ENCODE peak calls at places on chromosomes 12 and 14, in nine cellular contexts. F, L, U, J, I, H, C, N and G are unnamed samples.

GRCh38 chr14:69827560-69827959 is 30.5 kb upstream of the SLC10A1 start:
- DNase-seq in F (no peak), L (no peak), U (no peak), J (no peak), I (no peak), H (no peak), C (no peak), N (no peak), G (no peak)

GRCh38 chr12:41234672-41235071 is 46.6 kb downstream of the PDZRN4 start:
- DNase-seq in F (no peak), L (no peak), U (no peak), J (no peak), I (no peak), H (no peak), C (no peak), N (no peak), G (no peak)

GRCh38 chr12:101455685-101456084 is 19.5 kb upstream of the SPIC start:
- DNase-seq in F (no peak), L (no peak), U (no peak), J (no peak), I (no peak), H (no peak), C (no peak), N (no peak), G (no peak)

GRCh38 chr12:104473374-104473983 is 16.7 kb downstream of the CHST11 start:
- DNase-seq in F (no peak), L (no peak), U (no peak), J (no peak), I (no peak), H (no peak), C (no peak), N (no peak), G (no peak)

GRCh38 chr14:52948039-52948438 is 2.8 kb downstream of the FERMT2 start:
- DNase-seq in F (no peak), L (no peak), U (no peak), J (no peak), I (no peak), H (no peak), C (no peak), N (no peak), G (no peak)

GRCh38 chr12:83823386-83824045 is 1089.1 kb downstream of the SLC6A15 start:
- DNase-seq in F (no peak), L (peak), U (no peak), J (peak), I (no peak), H (no peak), C (no peak), N (no peak), G (peak)

GRCh38 chr12:1606021-1606622 is 11.7 kb upstream of the FBXL14 start:
- DNase-seq in F (peak), L (peak), U (peak), J (peak), I (peak), H (peak), C (peak), N (peak), G (peak)

GRCh38 chr12:93780115-93780641 is 103.0 kb downstream of the CRADD start:
- DNase-seq in F (no peak), L (no peak), U (no peak), J (no peak), I (no peak), H (no peak), C (no peak), N (no peak), G (peak)

GRCh38 chr14:65824285-65824977 is 411.9 kb downstream of the FUT8 start:
- DNase-seq in F (peak), L (peak), U (peak), J (no peak), I (peak), H (no peak), C (peak), N (no peak), G (peak)

GRCh38 chr14:85280074-85280473 is 249.9 kb upstream of the FLRT2 start:
- DNase-seq in F (no peak), L (no peak), U (no peak), J (no peak), I (no peak), H (no peak), C (no peak), N (no peak), G (no peak)

GRCh38 chr14:75450381-75451276 is 22.8 kb downstream of the JDP2 start:
- DNase-seq in F (no peak), L (no peak), U (no peak), J (peak), I (no peak), H (peak), C (peak), N (no peak), G (peak)

GRCh38 chr12:106582661-106583577 is at the start of gene RFX4:
- DNase-seq in F (no peak), L (no peak), U (no peak), J (no peak), I (no peak), H (no peak), C (no peak), N (no peak), G (no peak)

GRCh38 chr12:51048601-51049369 is 658 bp downstream of the LETMD1 start:
- DNase-seq in F (no peak), L (no peak), U (no peak), J (no peak), I (no peak), H (no peak), C (no peak), N (no peak), G (no peak)

GRCh38 chr14:20866194-20866593 is 25.0 kb upstream of the RNASE3 start:
- DNase-seq in F (no peak), L (no peak), U (no peak), J (no peak), I (no peak), H (no peak), C (no peak), N (no peak), G (no peak)

GRCh38 chr12:129535351-129535750 is 368.5 kb downstream of the TMEM132D start:
- DNase-seq in F (no peak), L (no peak), U (no peak), J (no peak), I (no peak), H (no peak), C (no peak), N (no peak), G (no peak)

GRCh38 chr14:68796418-68797101 is 3.7 kb upstream of the ZFP36L1 start:
- DNase-seq in F (no peak), L (peak), U (no peak), J (no peak), I (peak), H (no peak), C (no peak), N (peak), G (no peak)

GRCh38 chr12:93379432-93380308 is 1.9 kb downstream of the NUDT4 start:
- DNase-seq in F (no peak), L (no peak), U (no peak), J (no peak), I (no peak), H (no peak), C (no peak), N (no peak), G (peak)

GRCh38 chr14:105745433-105746123 is 219.2 kb downstream of the TMEM121 start:
- DNase-seq in F (no peak), L (no peak), U (no peak), J (no peak), I (no peak), H (no peak), C (no peak), N (no peak), G (no peak)

GRCh38 chr12:8566525-8566924 is 25.8 kb upstream of the CLEC4E start:
- DNase-seq in F (no peak), L (no peak), U (no peak), J (no peak), I (no peak), H (no peak), C (no peak), N (no peak), G (no peak)

GRCh38 chr14:70148911-70149675 is 39.7 kb downstream of the SLC8A3 start:
- DNase-seq in F (no peak), L (no peak), U (no peak), J (no peak), I (no peak), H (no peak), C (no peak), N (no peak), G (no peak)

GRCh38 chr12:130280226-130280625 is 57.5 kb upstream of the PIWIL1 start:
- DNase-seq in F (no peak), L (no peak), U (no peak), J (no peak), I (peak), H (no peak), C (no peak), N (no peak), G (no peak)

GRCh38 chr12:45568808-45569207 is 160.7 kb upstream of the ARID2 start:
- DNase-seq in F (no peak), L (no peak), U (no peak), J (no peak), I (no peak), H (no peak), C (no peak), N (no peak), G (no peak)

GRCh38 chr12:84058136-84058535 is 854.5 kb downstream of the SLC6A15 start:
- DNase-seq in F (no peak), L (no peak), U (no peak), J (no peak), I (no peak), H (no peak), C (no peak), N (no peak), G (no peak)

GRCh38 chr14:77143071-77143470 is 1.5 kb upstream of the ZDHHC22 start:
- DNase-seq in F (no peak), L (no peak), U (no peak), J (no peak), I (no peak), H (peak), C (no peak), N (no peak), G (no peak)

GRCh38 chr12:6964605-6965025 is 5.8 kb downstream of the PHB2 start:
- DNase-seq in F (no peak), L (no peak), U (no peak), J (no peak), I (no peak), H (no peak), C (peak), N (peak), G (no peak)
- H3K4me3 ChIP-seq in F (no peak), L (no peak), U (no peak), J (no peak), I (no peak), H (peak), C (no peak), N (no peak), G (no peak)

DNA sequence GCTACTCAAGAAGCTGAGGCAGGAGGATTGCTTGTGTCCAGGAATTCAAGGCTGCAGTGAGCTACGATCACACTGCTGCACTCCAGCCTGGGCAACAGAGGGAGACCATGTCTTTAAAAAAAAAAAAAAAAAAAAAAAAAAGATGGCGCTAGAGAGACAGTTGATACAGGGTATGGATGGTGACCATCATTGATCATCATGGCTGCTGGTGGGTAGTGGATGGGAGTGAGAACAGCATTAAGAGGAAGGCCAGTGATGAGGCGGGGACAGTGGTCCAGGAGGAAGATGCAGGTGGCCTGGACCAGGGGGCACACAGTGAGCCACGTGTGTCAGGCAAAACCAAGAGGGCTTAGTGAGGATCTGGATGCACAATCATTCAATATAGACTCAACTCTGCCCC is 26.8 kb upstream of the MAP1LC3B2 start:
- DNase-seq in F (no peak), L (no peak), U (no peak), J (no peak), I (no peak), H (no peak), C (no peak), N (no peak), G (no peak)
- TF ChIP-seq CTCF in F (no peak), L (no peak), U (no peak), J (no peak), I (no peak), H (no peak), C (no peak), N (no peak), G (no peak)

GRCh38 chr12:107761502-107761904 is 566 bp upstream of the PRDM4 start:
- DNase-seq in F (no peak), L (no peak), U (no peak), J (no peak), I (no peak), H (no peak), C (no peak), N (no peak), G (no peak)
- H3K4me3 ChIP-seq in F (peak), L (peak), U (peak), J (peak), I (peak), H (peak), C (peak), N (peak), G (peak)

DNA sequence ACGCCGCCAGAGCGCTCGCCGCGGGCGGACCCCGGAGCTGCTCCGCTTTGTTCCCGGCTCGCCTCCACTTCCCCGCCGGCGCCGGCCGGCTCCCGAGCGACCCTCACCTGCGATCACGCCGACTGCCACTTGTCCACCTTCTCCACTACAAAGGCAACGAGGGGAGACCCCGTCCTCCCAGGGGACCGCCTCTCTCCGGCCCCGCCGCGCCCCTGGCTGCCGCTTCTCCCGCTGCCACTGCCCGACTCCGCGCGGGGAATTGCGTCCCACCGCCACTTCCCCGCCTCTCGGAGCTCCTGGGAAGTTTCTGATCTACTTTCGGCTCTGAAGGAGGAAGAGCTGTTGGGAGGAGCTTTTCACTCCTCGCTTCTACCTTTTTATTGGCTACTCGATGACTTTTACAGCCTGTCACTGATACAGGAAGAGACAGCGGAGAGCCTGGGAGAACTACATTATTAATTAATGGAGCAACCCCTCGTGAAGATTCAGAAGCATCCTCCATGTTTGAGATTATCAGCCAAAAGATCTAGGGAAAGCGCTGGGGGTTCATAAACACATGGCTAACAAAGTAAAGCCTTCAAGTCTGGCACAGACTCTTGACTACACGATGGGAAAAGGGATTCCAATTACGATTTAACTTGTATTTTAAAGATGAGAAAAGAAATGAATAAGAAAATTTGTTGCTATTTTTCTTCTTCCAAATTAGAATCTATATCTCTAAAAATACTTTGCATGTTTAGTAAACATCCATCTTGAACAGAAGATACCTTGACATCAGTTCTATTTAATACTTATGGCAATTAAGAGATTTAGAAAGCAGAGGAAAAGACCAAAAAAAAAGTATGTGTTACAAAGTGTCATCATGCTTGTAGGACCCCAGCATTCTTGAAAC is at the start of gene BAZ1A:
- DNase-seq in F (peak), L (peak), U (no peak), J (peak), I (peak), H (no peak), C (peak), N (peak), G (peak)
- TF ChIP-seq CTCF in F (peak), L (peak), U (no peak), J (no peak), I (no peak), H (no peak), C (peak), N (no peak), G (no peak)

GRCh38 chr12:131793623-131794022 is 34.6 kb upstream of the MMP17 start:
- DNase-seq in F (no peak), L (no peak), U (no peak), J (no peak), I (peak), H (no peak), C (no peak), N (no peak), G (peak)
- H3K4me3 ChIP-seq in F (no peak), L (no peak), U (no peak), J (no peak), I (no peak), H (no peak), C (no peak), N (no peak), G (no peak)

DNA sequence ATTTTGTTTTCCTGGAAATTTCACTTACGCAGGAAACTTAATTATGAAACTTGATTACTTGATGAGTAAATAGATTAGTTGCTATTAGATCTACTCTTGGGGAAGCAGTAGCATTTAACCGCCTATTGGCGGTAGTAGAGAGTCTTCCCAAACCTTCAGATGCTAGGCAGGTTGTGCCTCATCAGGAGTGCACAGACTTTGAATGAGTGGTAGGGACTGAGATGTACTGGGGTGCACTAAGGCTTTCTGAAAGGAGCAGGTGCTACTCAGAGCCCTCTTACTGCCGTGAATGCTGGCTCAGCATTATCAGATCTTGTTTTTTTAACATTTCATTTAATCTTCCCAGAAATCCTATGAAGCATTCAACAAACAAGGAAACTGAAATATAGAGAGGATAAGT is 7.7 kb downstream of the GATC start:
- DNase-seq in F (no peak), L (no peak), U (no peak), J (no peak), I (peak), H (no peak), C (no peak), N (no peak), G (peak)
- TF ChIP-seq CTCF in F (peak), L (peak), U (peak), J (no peak), I (peak), H (peak), C (no peak), N (no peak), G (peak)

GRCh38 chr14:83004456-83005006 is 1470.9 kb upstream of the SEL1L start:
- DNase-seq in F (no peak), L (no peak), U (no peak), J (no peak), I (no peak), H (no peak), C (no peak), N (no peak), G (no peak)

DNA sequence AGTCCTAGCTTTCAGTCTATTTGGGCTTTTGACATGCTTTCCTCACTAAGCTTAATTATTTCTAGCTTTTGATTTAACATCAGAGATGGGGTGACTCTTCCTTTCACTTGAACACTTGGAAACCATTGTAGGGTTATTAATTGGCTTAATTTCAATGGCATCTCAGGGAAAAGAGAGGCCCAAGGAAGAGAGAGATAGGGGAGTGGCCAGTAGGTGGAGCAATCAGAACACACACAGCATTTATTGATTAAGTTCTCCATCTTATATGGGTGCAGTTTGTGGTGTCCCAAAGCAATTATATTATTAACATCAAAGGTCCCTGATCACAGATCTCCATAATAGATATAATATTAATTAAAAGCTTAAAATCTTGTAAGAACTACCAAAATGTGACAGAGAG is 1466.1 kb upstream of the SEL1L start:
- DNase-seq in F (peak), L (no peak), U (no peak), J (no peak), I (no peak), H (no peak), C (no peak), N (no peak), G (no peak)
- H3K4me3 ChIP-seq in F (no peak), L (no peak), U (no peak), J (no peak), I (no peak), H (no peak), C (no peak), N (no peak), G (no peak)

GRCh38 chr14:24852312-24853060 is 197.5 kb downstream of the STXBP6 start:
- DNase-seq in F (no peak), L (no peak), U (no peak), J (no peak), I (no peak), H (no peak), C (no peak), N (no peak), G (no peak)
- TF ChIP-seq CTCF in F (peak), L (no peak), U (no peak), J (no peak), I (no peak), H (no peak), C (no peak), N (no peak), G (no peak)

GRCh38 chr12:68807576-68808387 is at the start of gene MDM2:
- DNase-seq in F (peak), L (peak), U (peak), J (peak), I (peak), H (peak), C (peak), N (peak), G (peak)

GRCh38 chr12:68804654-68805591 is 3.1 kb upstream of the MDM2 start:
- DNase-seq in F (no peak), L (no peak), U (no peak), J (no peak), I (no peak), H (peak), C (no peak), N (no peak), G (no peak)

GRCh38 chr12:68808388-68809189 is 612 bp downstream of the MDM2 start:
- DNase-seq in F (peak), L (peak), U (peak), J (peak), I (peak), H (peak), C (peak), N (peak), G (peak)

GRCh38 chr12:68805592-68806120 is 2.3 kb upstream of the MDM2 start:
- DNase-seq in F (no peak), L (no peak), U (no peak), J (no peak), I (peak), H (no peak), C (no peak), N (no peak), G (no peak)

DNA sequence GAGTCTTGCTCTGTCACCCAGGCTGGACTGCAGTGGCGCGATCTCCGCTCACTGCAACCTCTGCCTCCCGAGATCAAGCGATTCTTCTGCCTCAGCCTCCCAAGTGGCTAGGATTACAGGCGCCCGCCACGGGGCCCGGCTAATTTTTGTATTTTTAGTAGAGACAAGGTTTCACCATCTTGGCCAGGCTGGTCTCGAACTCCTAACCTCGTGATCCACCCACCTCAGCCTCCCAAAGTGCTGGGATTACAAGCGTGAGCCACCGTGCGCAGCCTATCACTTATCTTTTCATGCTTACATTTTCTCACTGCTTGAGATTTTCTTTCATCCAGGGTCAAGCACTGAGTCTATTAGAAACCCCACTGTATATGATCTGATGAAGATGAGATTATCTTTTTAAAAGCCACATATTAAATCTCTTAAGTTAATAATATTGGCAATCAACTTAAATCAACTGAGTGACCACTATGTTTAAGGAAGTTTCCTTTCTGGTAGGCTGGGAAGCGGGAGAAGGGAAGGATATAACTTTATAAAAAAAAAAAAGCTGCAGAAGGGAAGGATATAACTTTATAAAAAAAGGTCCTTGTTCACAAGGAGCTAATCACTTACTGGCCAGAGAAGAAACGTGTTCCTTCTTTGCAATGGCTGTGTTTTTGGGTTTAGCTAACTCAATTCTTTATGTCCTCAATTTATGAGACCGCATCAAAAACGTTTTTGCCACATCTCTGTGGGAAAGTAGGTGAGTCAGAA is 1.3 kb upstream of the MDM2 start:
- DNase-seq in F (no peak), L (no peak), U (no peak), J (no peak), I (no peak), H (no peak), C (no peak), N (no peak), G (no peak)
- H3K4me3 ChIP-seq in F (no peak), L (no peak), U (peak), J (peak), I (no peak), H (peak), C (peak), N (peak), G (no peak)